ENCODE peak calls at places on chromosome 17, in six cellular contexts. B is left lung; N is stimulated activated naive CD8-positive, alpha-beta T cell treated with anti-CD3 and anti-CD28 coated beads, Interleukin-15, Interleukin-2, amounts not matched to agents 100 U/mL and 50 U/mL, for 24 hours; I is transverse colon; Y is neural crest cell; E is central memory CD4-positive, alpha-beta T cell. J is an unnamed sample.

GRCh38 chr17:71464241-71464640 is 656.6 kb upstream of the SOX9 start:
- DNase-seq in B (no peak), N (no peak), I (no peak), E (no peak), Y (no peak), J (no peak)

GRCh38 chr17:17042851-17043667 is 802 bp downstream of the MPRIP start:
- DNase-seq in E (no peak), I (no peak), Y (no peak), B (no peak), N (peak), J (no peak)

GRCh38 chr17:78675836-78676235 is 98.6 kb upstream of the DNAH17 start:
- DNase-seq in E (no peak), B (peak), Y (no peak), I (no peak), N (no peak), J (no peak)

GRCh38 chr17:77045441-77046041 is 95.2 kb upstream of the SEC14L1 start:
- DNase-seq in N (no peak), Y (no peak), E (no peak), I (no peak), B (no peak), J (no peak)

GRCh38 chr17:14052886-14053615 is 16.3 kb upstream of the COX10 start:
- DNase-seq in B (no peak), I (no peak), E (no peak), N (no peak), Y (no peak), J (no peak)

GRCh38 chr17:58785097-58785496 is 29.4 kb downstream of the PPM1E start:
- DNase-seq in B (no peak), N (no peak), E (no peak), Y (no peak), I (no peak), J (no peak)

GRCh38 chr17:61393550-61393903 is 6.1 kb upstream of the TBX2 start:
- DNase-seq in N (peak), I (no peak), E (no peak), Y (no peak), B (no peak), J (no peak)

GRCh38 chr17:1107777-1108559 is 71.8 kb downstream of the ABR start:
- DNase-seq in N (peak), I (peak), B (no peak), Y (no peak), E (no peak), J (peak)

GRCh38 chr17:40576113-40576740 is 11.0 kb upstream of the CCR7 start:
- DNase-seq in E (no peak), I (no peak), B (no peak), Y (no peak), N (no peak), J (no peak)

GRCh38 chr17:77875051-77875780 is 83.3 kb upstream of the TNRC6C start:
- DNase-seq in I (no peak), N (no peak), Y (no peak), E (no peak), B (no peak), J (no peak)

GRCh38 chr17:5629133-5629532 is 44.8 kb upstream of the NLRP1 start:
- DNase-seq in N (no peak), I (no peak), Y (no peak), B (no peak), E (no peak), J (no peak)

GRCh38 chr17:1177099-1177996 is 2.4 kb downstream of the ABR start:
- DNase-seq in N (no peak), B (no peak), E (no peak), Y (no peak), I (no peak), J (peak)

J was measured in caudate nucleus.